ENCODE peak calls at places on chromosomes 12 and 14, in four cellular contexts. D, T, P and S are unnamed samples.
A peak's percentile ranks its signal among the peaks of the same experiment; 100 is the strongest.

GRCh38 chr12:111268738-111269572 is 99.9 kb downstream of the PHETA1 start:
- DNase-seq in T (no peak), P (peak; percentile 49), D (no peak), S (no peak)

GRCh38 chr14:99040047-99040446 is 231.9 kb downstream of the BCL11B start:
- DNase-seq in D (no peak), T (no peak), P (no peak), S (no peak)

GRCh38 chr12:98066251-98066650 is 449.1 kb upstream of the TMPO start:
- DNase-seq in P (no peak), T (no peak), D (no peak), S (no peak)

GRCh38 chr12:116183741-116184141 is 93.8 kb downstream of the MED13L start:
- DNase-seq in P (no peak), D (peak; percentile 47), T (no peak), S (peak; percentile 13)

GRCh38 chr12:116009805-116010204 is 267.7 kb downstream of the MED13L start:
- DNase-seq in T (no peak), P (no peak), D (no peak), S (no peak)

GRCh38 chr14:102930753-102931579 is 8.5 kb downstream of the AMN start:
- DNase-seq in P (peak; percentile 13), D (peak; percentile 50), T (no peak), S (no peak)

GRCh38 chr14:46036099-46036498 is 615.5 kb downstream of the RPL10L start:
- DNase-seq in D (no peak), T (no peak), P (no peak), S (no peak)

GRCh38 chr12:121799175-121799841 is 4.5 kb upstream of the SETD1B start:
- DNase-seq in P (peak; percentile 96), T (no peak), D (peak; percentile 85), S (peak; percentile 51)

GRCh38 chr12:112937741-112938719 is at the start of gene OAS3:
- DNase-seq in T (peak; percentile 64), P (peak; percentile 58), D (peak; percentile 79), S (peak; percentile 57)

GRCh38 chr14:69460093-69460701 is 24.3 kb upstream of the PLEKHD1 start:
- DNase-seq in T (peak; percentile 35), D (peak; percentile 95), P (peak; percentile 69), S (peak; percentile 90)

GRCh38 chr12:115002434-115002833 is 318.5 kb upstream of the TBX3 start:
- DNase-seq in D (no peak), T (no peak), P (no peak), S (no peak)

GRCh38 chr14:56996721-56997399 is 186.6 kb upstream of the OTX2 start:
- DNase-seq in T (no peak), D (no peak), P (no peak), S (no peak)

GRCh38 chr12:31117203-31118011 is 43.7 kb downstream of the DDX11 start:
- DNase-seq in T (no peak), D (peak; percentile 1), P (peak; percentile 71), S (peak; percentile 49)

GRCh38 chr12:31820832-31821231 is 92.0 kb upstream of the AMN1 start:
- DNase-seq in T (no peak), P (no peak), D (no peak), S (no peak)

GRCh38 chr12:18443768-18444437 is 182.6 kb downstream of the PIK3C2G start:
- DNase-seq in T (no peak), P (no peak), D (peak; percentile 26), S (peak; percentile 4)

GRCh38 chr14:97697772-97698171 is 900.6 kb downstream of the VRK1 start:
- DNase-seq in T (no peak), P (no peak), D (no peak), S (no peak)

GRCh38 chr12:83805137-83805818 is 1107.3 kb downstream of the SLC6A15 start:
- DNase-seq in D (no peak), T (no peak), P (no peak), S (no peak)

GRCh38 chr12:50283924-50284236 is 560 bp upstream of the LIMA1 start:
- DNase-seq in P (no peak), T (no peak), D (no peak), S (no peak)

GRCh38 chr12:3250576-3250975 is 173.4 kb downstream of the TSPAN9 start:
- DNase-seq in D (no peak), P (no peak), T (no peak), S (no peak)

GRCh38 chr14:67710209-67710608 is 8.5 kb downstream of the RDH12 start:
- DNase-seq in D (no peak), P (peak; percentile 35), T (no peak), S (no peak)

GRCh38 chr12:96399919-96400630 is at the start of gene CDK17:
- DNase-seq in T (no peak), D (peak; percentile 83), P (peak; percentile 89), S (peak; percentile 83)

GRCh38 chr14:95294834-95295599 is 24.7 kb downstream of the CLMN start:
- DNase-seq in P (no peak), T (peak; percentile 66), D (no peak), S (peak; percentile 34)

GRCh38 chr12:81146228-81147225 is 68.6 kb downstream of the ACSS3 start:
- DNase-seq in P (no peak), T (no peak), D (no peak), S (no peak)

GRCh38 chr12:111605931-111606625 is 7.0 kb upstream of the ATXN2 start:
- DNase-seq in D (no peak), P (no peak), T (no peak), S (no peak)

GRCh38 chr14:92950193-92950540 is 27.2 kb downstream of the CHGA start:
- DNase-seq in P (no peak), D (no peak), T (no peak), S (no peak)

DNA sequence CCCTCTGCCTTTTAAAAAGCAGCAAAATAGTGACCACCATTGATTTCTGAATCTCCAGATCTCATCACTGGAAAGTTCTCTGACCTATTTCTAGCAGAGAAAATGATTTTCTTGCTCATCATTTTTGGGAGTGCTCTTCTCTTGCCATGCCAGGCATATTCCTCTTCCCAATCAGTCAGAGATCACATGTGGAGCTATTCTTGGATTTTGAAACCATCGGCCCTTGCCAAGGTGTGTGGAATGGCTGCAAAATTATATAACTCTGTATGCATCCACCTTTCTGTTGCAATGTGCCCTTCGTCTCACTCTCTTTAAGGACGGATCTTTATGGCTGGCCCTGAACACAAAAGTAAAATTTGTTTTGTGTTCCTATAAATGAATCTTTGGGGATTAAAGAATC is 25.5 kb upstream of the LDHB start:
- DNase-seq in D (no peak), P (no peak), T (no peak), S (no peak)
- H3K9me1 ChIP-seq in D (no peaks in the 10 kb centered on the region), P (no peaks in the 10 kb centered on the region), T (no peaks in the 10 kb centered on the region), S (no peaks in the 10 kb centered on the region)

GRCh38 chr12:15837141-15837781 is 44.9 kb upstream of the STRAP start:
- DNase-seq in P (no peak), D (peak; percentile 66), T (no peak), S (no peak)

GRCh38 chr12:15834575-15834974 is 45.4 kb upstream of the EPS8 start:
- DNase-seq in P (no peak), T (no peak), D (no peak), S (no peak)

GRCh38 chr12:15842106-15842505 is 40.1 kb upstream of the STRAP start:
- DNase-seq in P (no peak), T (no peak), D (peak; percentile 98), S (no peak)

GRCh38 chr12:15839682-15840081 is 42.5 kb upstream of the STRAP start:
- DNase-seq in D (no peak), T (no peak), P (no peak), S (no peak)

GRCh38 chr12:15838986-15839385 is 43.2 kb upstream of the STRAP start:
- DNase-seq in T (no peak), P (no peak), D (no peak), S (no peak)
- H3K9ac ChIP-seq in T (no peak overlapping the region), P (no peak overlapping the region), D (no peak overlapping the region), S (no peak overlapping the region)

GRCh38 chr12:52788876-52789636 is 6.9 kb downstream of the KRT3 start:
- DNase-seq in P (no peak), T (no peak), D (no peak), S (no peak)
- H2AFZ ChIP-seq in P (no peak overlapping the region), T (no peak overlapping the region), D (no peak overlapping the region), S (no peak overlapping the region)

GRCh38 chr14:23725528-23725927 is 89.4 kb downstream of the DHRS2 start:
- DNase-seq in D (no peak), T (no peak), P (no peak), S (no peak)

GRCh38 chr14:23728791-23729190 is 92.6 kb downstream of the DHRS2 start:
- DNase-seq in T (no peak), D (no peak), P (no peak), S (no peak)

GRCh38 chr14:23727566-23728335 is 91.6 kb downstream of the DHRS2 start:
- DNase-seq in T (peak; percentile 23), P (peak; percentile 39), D (peak; percentile 26), S (peak; percentile 37)

GRCh38 chr14:23725980-23726746 is 90.0 kb downstream of the DHRS2 start:
- DNase-seq in T (no peak), P (no peak), D (no peak), S (no peak)

GRCh38 chr14:23729720-23730387 is 93.7 kb downstream of the DHRS2 start:
- DNase-seq in T (no peak), P (peak; percentile 20), D (no peak), S (no peak)
- H3K9me1 ChIP-seq in T (no peaks in the 10 kb centered on the region), P (no peaks in the 10 kb centered on the region), D (no peaks in the 10 kb centered on the region), S (no peaks in the 10 kb centered on the region)